ENCODE peak calls at places on chromosomes 6 and 20, in five cellular contexts. R, X, E, L and O are unnamed samples.

GRCh38 chr6:107957165-107957908 is 671 bp downstream of the SEC63 start:
- DNase-seq in R (peak; percentile 72), X (no peak), E (peak; percentile 63), L (peak; percentile 84), O (no peak)

GRCh38 chr20:5153612-5154542 is 27.1 kb downstream of the CDS2 start:
- DNase-seq in R (peak; percentile 46), X (no peak), E (no peak), L (no peak), O (no peak)

GRCh38 chr6:157193443-157193996 is 129.8 kb downstream of the TMEM242 start:
- DNase-seq in R (no peak), X (no peak), E (no peak), L (no peak), O (no peak)

GRCh38 chr6:111173946-111174345 is 86.6 kb downstream of the SLC16A10 start:
- DNase-seq in R (peak; percentile 11), X (no peak), E (no peak), L (no peak), O (no peak)

GRCh38 chr20:59774204-59774641 is 159.2 kb downstream of the SYCP2 start:
- DNase-seq in R (no peak), X (no peak), E (no peak), L (no peak), O (no peak)

GRCh38 chr6:70281923-70282902 is 20.7 kb downstream of the COL9A1 start:
- DNase-seq in R (peak; percentile 1), X (no peak), E (no peak), L (no peak), O (no peak)

GRCh38 chr20:35305682-35306556 is 13.7 kb upstream of the FAM83C start:
- DNase-seq in R (peak; percentile 100), X (peak; percentile 95), E (peak; percentile 80), L (no peak), O (peak; percentile 69)

GRCh38 chr6:165744515-165745228 is 81.6 kb upstream of the PDE10A start:
- DNase-seq in R (no peak), X (no peak), E (no peak), L (no peak), O (no peak)

GRCh38 chr6:43506667-43507471 is 3.3 kb downstream of the LRRC73 start:
- DNase-seq in R (peak; percentile 84), X (peak; percentile 75), E (peak; percentile 83), L (peak; percentile 82), O (peak; percentile 61)